ENCODE peak calls at places on chromosome 3, in ten cellular contexts. B is body of pancreas; I is CD8-positive, alpha-beta T cell; E is right atrium auricular region; N is fibroblast of pulmonary artery; Y is endothelial cell of umbilical vein; Z is pancreas; C is spleen; O is astrocyte; A is brain microvascular endothelial cell. K is an unnamed sample.

GRCh38 chr3:100603449-100603848 is 6.0 kb upstream of the ADGRG7 start:
- DNase-seq in B (no peak), I (no peak), E (no peak), N (peak), Y (peak), Z (no peak), C (no peak), O (no peak), A (peak), K (no peak)

GRCh38 chr3:12452361-12453330 is 31.6 kb upstream of the TSEN2 start:
- DNase-seq in B (no peak), I (no peak), E (no peak), N (no peak), Y (no peak), Z (no peak), C (no peak), O (no peak), A (no peak), K (peak)

GRCh38 chr3:71510485-71510884 is 73.0 kb downstream of the FOXP1 start:
- DNase-seq in B (no peak), I (no peak), E (no peak), N (peak), Y (peak), Z (no peak), C (no peak), O (peak), A (peak), K (no peak)

GRCh38 chr3:190534986-190535385 is 21.1 kb downstream of the IL1RAP start:
- DNase-seq in B (no peak), I (no peak), E (no peak), N (peak), Y (peak), Z (no peak), C (no peak), O (peak), A (no peak), K (no peak)

GRCh38 chr3:152970851-152971250 is 135.9 kb downstream of the P2RY1 start:
- DNase-seq in B (no peak), I (no peak), E (no peak), N (no peak), Y (no peak), Z (no peak), C (no peak), O (no peak), A (no peak), K (no peak)

GRCh38 chr3:30644615-30645014 is 38.2 kb downstream of the TGFBR2 start:
- DNase-seq in B (peak), I (no peak), E (peak), N (peak), Y (peak), Z (no peak), C (no peak), O (peak), A (peak), K (peak)

GRCh38 chr3:159616234-159616825 is 372.3 kb upstream of the IL12A start:
- DNase-seq in B (no peak), I (no peak), E (no peak), N (peak), Y (peak), Z (no peak), C (no peak), O (no peak), A (peak), K (peak)

GRCh38 chr3:46367811-46368210 is 2.9 kb upstream of the CCR5 start:
- DNase-seq in B (no peak), I (no peak), E (no peak), N (no peak), Y (no peak), Z (no peak), C (no peak), O (no peak), A (no peak), K (no peak)

GRCh38 chr3:40908612-40909011 is 290.7 kb upstream of the CTNNB1 start:
- DNase-seq in B (no peak), I (no peak), E (no peak), N (no peak), Y (no peak), Z (no peak), C (no peak), O (no peak), A (no peak), K (peak)

GRCh38 chr3:98602078-98602678 is 8.8 kb upstream of the CPOX start:
- DNase-seq in B (peak), I (no peak), E (no peak), N (peak), Y (peak), Z (peak), C (no peak), O (peak), A (peak), K (no peak)

GRCh38 chr3:71530903-71531535 is 52.5 kb downstream of the FOXP1 start:
- DNase-seq in B (no peak), I (no peak), E (no peak), N (no peak), Y (no peak), Z (no peak), C (no peak), O (no peak), A (no peak), K (no peak)

GRCh38 chr3:113570158-113570557 is 37.8 kb downstream of the SIDT1 start:
- DNase-seq in B (no peak), I (no peak), E (no peak), N (no peak), Y (no peak), Z (no peak), C (no peak), O (no peak), A (no peak), K (no peak)

GRCh38 chr3:109355625-109356441 is 18.5 kb upstream of the DPPA4 start:
- DNase-seq in B (no peak), I (no peak), E (no peak), N (no peak), Y (no peak), Z (no peak), C (no peak), O (no peak), A (no peak), K (no peak)

GRCh38 chr3:26460975-26461374 is 161.6 kb upstream of the LRRC3B start:
- DNase-seq in B (no peak), I (no peak), E (no peak), N (no peak), Y (no peak), Z (no peak), C (no peak), O (no peak), A (no peak), K (no peak)

GRCh38 chr3:149658444-149659172 is 783 bp upstream of the WWTR1 start:
- DNase-seq in B (peak), I (no peak), E (peak), N (peak), Y (peak), Z (peak), C (peak), O (peak), A (peak), K (peak)

GRCh38 chr3:19399356-19399755 is 251.0 kb downstream of the KCNH8 start:
- DNase-seq in B (no peak), I (no peak), E (no peak), N (no peak), Y (no peak), Z (no peak), C (no peak), O (no peak), A (no peak), K (no peak)

GRCh38 chr3:11562277-11562881 is 81.3 kb downstream of the VGLL4 start:
- DNase-seq in B (no peak), I (no peak), E (no peak), N (no peak), Y (no peak), Z (no peak), C (peak), O (no peak), A (no peak), K (no peak)

GRCh38 chr3:123724306-123724705 is 139.5 kb upstream of the HACD2 start:
- DNase-seq in B (no peak), I (no peak), E (no peak), N (peak), Y (no peak), Z (no peak), C (no peak), O (peak), A (no peak), K (no peak)

GRCh38 chr3:100761211-100761921 is 52.1 kb downstream of the TFG start:
- DNase-seq in B (no peak), I (no peak), E (no peak), N (no peak), Y (peak), Z (peak), C (no peak), O (no peak), A (no peak), K (no peak)

GRCh38 chr3:32138545-32139104 is 32.2 kb downstream of the GPD1L start:
- DNase-seq in B (no peak), I (no peak), E (no peak), N (no peak), Y (peak), Z (no peak), C (no peak), O (peak), A (no peak), K (no peak)

GRCh38 chr3:130491431-130491830 is 25.5 kb upstream of the COL6A6 start:
- DNase-seq in B (peak), I (no peak), E (no peak), N (no peak), Y (no peak), Z (no peak), C (no peak), O (peak), A (no peak), K (no peak)

GRCh38 chr3:51997172-51997571 is 1.5 kb upstream of the RPL29 start:
- DNase-seq in B (no peak), I (no peak), E (no peak), N (no peak), Y (no peak), Z (no peak), C (no peak), O (no peak), A (no peak), K (no peak)

GRCh38 chr3:120169407-120169806 is 75.2 kb upstream of the GSK3B start:
- DNase-seq in B (no peak), I (no peak), E (no peak), N (no peak), Y (no peak), Z (no peak), C (no peak), O (no peak), A (no peak), K (no peak)

GRCh38 chr3:136734382-136735070 is 17.7 kb downstream of the STAG1 start:
- DNase-seq in B (no peak), I (no peak), E (no peak), N (peak), Y (peak), Z (no peak), C (no peak), O (no peak), A (no peak), K (no peak)
- TF ChIP-seq CTCF in B (no peak), I (peak), E (no peak), N (peak), Y (no peak), Z (no peak), C (no peak), O (no peak), A (peak), K (no peak)

GRCh38 chr3:127822836-127823589 is 698 bp upstream of the MGLL start:
- DNase-seq in B (peak), I (no peak), E (peak), N (no peak), Y (no peak), Z (peak), C (peak), O (no peak), A (no peak), K (peak)

GRCh38 chr3:127820221-127820870 is 2.0 kb downstream of the MGLL start:
- DNase-seq in B (peak), I (no peak), E (no peak), N (no peak), Y (no peak), Z (no peak), C (no peak), O (no peak), A (no peak), K (peak)

GRCh38 chr3:127822166-127822835 is at the start of gene MGLL:
- DNase-seq in B (peak), I (no peak), E (no peak), N (peak), Y (peak), Z (no peak), C (peak), O (peak), A (peak), K (no peak)

GRCh38 chr3:127819656-127820055 is 2.7 kb downstream of the MGLL start:
- DNase-seq in B (no peak), I (no peak), E (no peak), N (no peak), Y (no peak), Z (no peak), C (no peak), O (no peak), A (no peak), K (no peak)

DNA sequence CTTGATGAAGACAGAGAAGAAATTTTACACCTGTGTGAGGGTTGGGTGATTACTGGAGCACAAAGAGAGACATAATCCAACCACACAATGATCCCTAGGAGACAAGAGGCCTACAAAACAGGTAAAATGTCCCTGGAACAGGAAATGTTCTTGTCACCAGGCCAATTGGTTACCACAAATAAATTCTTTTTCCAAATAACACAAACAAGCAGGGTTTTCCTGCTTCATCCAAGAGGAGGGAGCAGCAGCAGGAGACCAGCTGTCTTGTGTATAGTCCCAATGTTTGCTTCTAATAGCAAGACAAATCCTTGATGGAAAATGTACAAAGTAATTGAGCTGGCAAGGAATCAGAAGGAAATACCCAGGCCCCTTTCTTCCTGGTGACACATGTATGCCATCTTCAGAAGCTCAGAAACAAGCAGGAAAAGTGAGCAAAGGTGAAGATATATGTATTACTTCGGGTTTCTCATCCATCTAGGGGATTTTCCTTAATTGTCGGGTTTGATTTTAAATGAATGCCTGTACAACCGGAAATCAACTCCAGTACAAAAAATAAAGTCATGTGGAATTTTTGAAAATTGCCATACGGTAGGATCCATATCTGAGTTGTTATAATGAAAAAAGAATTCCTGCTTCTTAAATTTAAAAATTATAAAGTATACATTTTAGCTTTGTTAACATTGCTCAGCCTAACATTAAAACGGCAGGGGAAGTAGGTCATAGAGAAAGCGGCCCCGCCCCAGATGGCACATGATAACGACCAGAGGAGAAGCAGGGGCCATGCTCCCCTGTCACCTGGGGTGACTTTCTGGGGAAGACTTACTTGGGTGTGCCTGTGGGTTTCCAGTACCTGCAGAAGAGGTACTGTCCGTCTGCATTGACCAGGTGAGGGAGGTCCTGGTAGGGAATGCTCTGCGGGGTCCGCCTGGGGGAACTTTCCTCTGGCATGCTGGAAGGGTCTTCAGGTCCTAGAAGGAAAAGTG is 1.2 kb downstream of the MGLL start:
- DNase-seq in B (peak), I (no peak), E (no peak), N (no peak), Y (peak), Z (no peak), C (peak), O (no peak), A (no peak), K (no peak)
- H3K4me3 ChIP-seq in B (no peak), I (no peak), E (peak), N (no peak), Y (peak), Z (no peak), C (no peak), O (no peak), A (peak), K (no peak)

DNA sequence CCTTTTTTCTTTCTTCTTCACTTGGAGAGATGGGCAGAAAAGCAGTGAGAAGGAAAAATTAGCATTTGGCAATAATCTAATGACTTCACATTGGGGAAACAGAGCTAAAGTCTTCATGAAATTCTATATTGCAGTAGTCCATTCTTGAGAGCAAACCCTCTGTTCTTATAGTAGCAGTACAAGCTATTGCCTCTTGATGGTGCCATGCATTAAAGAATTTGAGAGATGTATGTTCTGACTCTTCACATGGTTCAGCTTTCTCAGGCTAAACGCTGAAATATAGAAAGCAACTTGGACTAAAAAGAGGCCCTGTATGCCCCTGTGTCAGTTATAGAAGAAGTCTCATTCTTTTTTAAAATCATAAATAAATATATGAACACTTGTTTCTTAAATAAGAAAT is 36.0 kb downstream of the PHLDB2 start:
- DNase-seq in B (no peak), I (no peak), E (no peak), N (peak), Y (peak), Z (no peak), C (no peak), O (no peak), A (peak), K (no peak)
- TF ChIP-seq CTCF in B (peak), I (no peak), E (peak), N (peak), Y (peak), Z (no peak), C (no peak), O (peak), A (peak), K (no peak)

GRCh38 chr3:65829228-65829627 is 209.5 kb downstream of the MAGI1 start:
- DNase-seq in B (no peak), I (no peak), E (no peak), N (no peak), Y (no peak), Z (no peak), C (no peak), O (peak), A (no peak), K (no peak)
- H3K4me3 ChIP-seq in B (no peak), I (no peak), E (no peak), N (no peak), Y (no peak), Z (no peak), C (no peak), O (no peak), A (no peak), K (no peak)

GRCh38 chr3:140164156-140164555 is 229.2 kb downstream of the CLSTN2 start:
- DNase-seq in B (no peak), I (no peak), E (no peak), N (no peak), Y (no peak), Z (no peak), C (no peak), O (no peak), A (no peak), K (no peak)

GRCh38 chr3:140163159-140163763 is 228.3 kb downstream of the CLSTN2 start:
- DNase-seq in B (no peak), I (no peak), E (no peak), N (no peak), Y (no peak), Z (no peak), C (no peak), O (no peak), A (no peak), K (no peak)

GRCh38 chr3:140159646-140160045 is 224.7 kb downstream of the CLSTN2 start:
- DNase-seq in B (no peak), I (no peak), E (no peak), N (no peak), Y (no peak), Z (no peak), C (no peak), O (no peak), A (no peak), K (no peak)

GRCh38 chr3:140164922-140165590 is 230.1 kb downstream of the CLSTN2 start:
- DNase-seq in B (peak), I (no peak), E (no peak), N (no peak), Y (no peak), Z (no peak), C (no peak), O (peak), A (peak), K (no peak)

DNA sequence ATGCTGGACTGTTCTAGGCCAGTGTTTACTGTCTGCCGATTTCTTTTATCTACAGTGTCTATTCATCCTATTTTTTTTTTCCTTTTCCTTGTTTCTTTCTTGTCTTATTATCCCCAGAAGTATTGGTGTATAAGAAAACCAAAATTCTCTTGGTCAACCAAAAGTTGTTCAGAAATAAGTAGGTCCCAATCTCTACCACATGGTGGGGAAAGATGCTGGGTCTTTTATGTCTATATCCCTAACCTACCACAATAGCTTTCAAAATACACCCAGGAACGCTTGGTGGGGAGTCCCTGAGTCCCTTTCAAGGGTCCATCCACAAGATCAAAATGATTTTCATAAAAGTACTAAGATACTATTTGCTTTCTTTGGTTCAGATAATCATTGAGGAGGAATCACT is 225.6 kb downstream of the CLSTN2 start:
- DNase-seq in B (no peak), I (no peak), E (no peak), N (no peak), Y (no peak), Z (no peak), C (no peak), O (no peak), A (no peak), K (no peak)
- TF ChIP-seq CTCF in B (no peak), I (no peak), E (no peak), N (no peak), Y (no peak), Z (no peak), C (no peak), O (no peak), A (no peak), K (no peak)

DNA sequence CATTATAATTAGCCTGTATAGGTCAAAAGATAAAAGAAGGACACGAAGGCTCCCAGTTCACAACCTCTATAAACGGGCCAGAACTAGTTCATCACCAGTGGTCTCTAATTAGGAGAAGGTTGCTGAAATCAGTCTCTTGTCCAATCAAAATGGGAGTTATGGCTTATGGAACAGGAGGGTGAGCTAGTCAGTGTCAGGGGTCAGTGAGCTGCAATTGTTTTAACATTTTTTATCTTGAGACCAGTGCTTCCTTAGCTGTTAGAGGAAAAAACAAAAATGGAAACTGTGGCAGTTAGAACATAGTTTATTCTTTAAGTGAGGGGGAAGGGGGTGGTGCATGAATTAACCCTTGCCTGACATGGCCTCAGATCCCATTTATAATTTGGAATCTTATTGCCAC is 141.7 kb downstream of the KCNMB2 start:
- DNase-seq in B (no peak), I (no peak), E (no peak), N (no peak), Y (peak), Z (no peak), C (no peak), O (no peak), A (no peak), K (no peak)
- H3K4me3 ChIP-seq in B (no peak), I (no peak), E (no peak), N (no peak), Y (no peak), Z (no peak), C (no peak), O (no peak), A (no peak), K (no peak)

DNA sequence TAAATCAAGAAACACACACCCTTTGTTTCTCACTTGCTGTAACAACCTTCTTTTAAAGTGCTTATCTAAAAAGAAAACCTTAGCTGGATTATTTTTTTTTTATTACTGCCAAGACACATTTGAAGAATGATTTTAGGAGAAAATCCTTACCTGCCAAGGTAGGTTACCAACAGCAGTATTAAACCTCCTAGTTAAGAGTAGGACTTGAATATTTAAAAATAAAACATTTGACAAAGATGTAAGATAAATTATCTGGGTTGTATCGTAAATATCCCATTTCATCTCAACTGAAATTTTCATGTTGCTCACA is 192.1 kb downstream of the PDZRN3 start:
- DNase-seq in B (no peak), I (no peak), E (no peak), N (no peak), Y (no peak), Z (no peak), C (no peak), O (no peak), A (no peak), K (no peak)
- TF ChIP-seq CTCF in B (no peak), I (no peak), E (no peak), N (no peak), Y (no peak), Z (no peak), C (no peak), O (no peak), A (no peak), K (no peak)